ENCODE peak calls at places on chromosomes 16 and 17, in four cellular contexts. G, Y, A and L are unnamed samples.

GRCh38 chr17:61554209-61554608 is 36.8 kb downstream of the NACA2 start:
- DNase-seq in G (no peak), Y (no peak), A (no peak), L (no peak)

GRCh38 chr16:56262148-56262878 is 71.0 kb downstream of the GNAO1 start:
- DNase-seq in G (no peak), Y (peak; percentile 29), A (no peak), L (no peak)

GRCh38 chr17:51793686-51794085 is 364.8 kb downstream of the CA10 start:
- DNase-seq in G (no peak), Y (no peak), A (no peak), L (no peak)

GRCh38 chr17:17200831-17201230 is 5.3 kb downstream of the PLD6 start:
- DNase-seq in G (no peak), Y (no peak), A (no peak), L (no peak)

GRCh38 chr16:85172465-85173071 is 60.3 kb upstream of the CIBAR2 start:
- DNase-seq in G (no peak), Y (no peak), A (no peak), L (peak; percentile 73)

GRCh38 chr16:84479716-84480450 is 24.6 kb downstream of the MEAK7 start:
- DNase-seq in G (no peak), Y (no peak), A (no peak), L (no peak)

GRCh38 chr17:7932483-7932891 is 481 bp downstream of the CNTROB start:
- DNase-seq in G (no peak), Y (peak; percentile 51), A (peak; percentile 4), L (peak; percentile 11)

GRCh38 chr17:14321476-14321949 is 20.6 kb downstream of the HS3ST3B1 start:
- DNase-seq in G (no peak), Y (no peak), A (no peak), L (no peak)

GRCh38 chr17:75084039-75084660 is 3.6 kb upstream of the SLC16A5 start:
- DNase-seq in G (no peak), Y (no peak), A (peak; percentile 38), L (peak; percentile 92)

GRCh38 chr17:47622179-47622549 is 27.6 kb upstream of the KPNB1 start:
- DNase-seq in G (no peak), Y (no peak), A (peak; percentile 1), L (no peak)

GRCh38 chr16:86388976-86389375 is 121.4 kb upstream of the FOXF1 start:
- DNase-seq in G (no peak), Y (no peak), A (no peak), L (no peak)

GRCh38 chr17:21171309-21171922 is 42.5 kb downstream of the TMEM11 start:
- DNase-seq in G (no peak), Y (peak; percentile 9), A (no peak), L (no peak)

GRCh38 chr16:25553711-25554436 is 137.9 kb upstream of the HS3ST4 start:
- DNase-seq in G (no peak), Y (no peak), A (no peak), L (no peak)

GRCh38 chr16:82043680-82044584 is 8.9 kb downstream of the HSD17B2 start:
- DNase-seq in G (no peak), Y (no peak), A (peak; percentile 38), L (no peak)

GRCh38 chr17:74179576-74179975 is 23.9 kb upstream of the RPL38 start:
- DNase-seq in G (no peak), Y (no peak), A (no peak), L (no peak)

GRCh38 chr17:41580651-41581365 is 5.9 kb downstream of the KRT14 start:
- DNase-seq in G (no peak), Y (no peak), A (no peak), L (no peak)

GRCh38 chr16:73083271-73083670 is 35.3 kb upstream of the ZFHX3 start:
- DNase-seq in G (no peak), Y (no peak), A (no peak), L (no peak)

GRCh38 chr17:6110592-6110991 is 40.4 kb downstream of the WSCD1 start:
- DNase-seq in G (no peak), Y (no peak), A (no peak), L (no peak)